ENCODE peak calls at places on chromosomes 1 and 21, in seven cellular contexts. Q is H1, L is mesenchymal stem cell, U is neuronal stem cell, O is IMR-90, B is H9, E is trophoblast cell. G is an unnamed sample.
A peak's percentile ranks its signal among the peaks of the same experiment; 100 is the strongest.

GRCh38 chr1:63949965-63950364 is 176.1 kb downstream of the ROR1 start:
- DNase-seq in Q (no peak), L (peak; percentile 50), U (no peak), O (no peak), B (no peak), E (no peak), G (no peak)

GRCh38 chr21:45032977-45033705 is 41.2 kb upstream of the ADARB1 start:
- DNase-seq in Q (no peak), L (no peak), U (no peak), O (no peak), B (peak; percentile 17), E (no peak), G (no peak)

GRCh38 chr1:34987018-34987417 is 1.9 kb upstream of the TMEM35B start:
- DNase-seq in Q (no peak), L (no peak), U (no peak), O (peak; percentile 34), B (no peak), E (no peak), G (no peak)

GRCh38 chr1:59057211-59057694 is 239.6 kb upstream of the FGGY start:
- DNase-seq in Q (no peak), L (peak; percentile 100), U (no peak), O (peak; percentile 93), B (no peak), E (peak; percentile 86), G (peak; percentile 88)

GRCh38 chr1:55282058-55282457 is 66.9 kb upstream of the USP24 start:
- DNase-seq in Q (no peak), L (no peak), U (no peak), O (no peak), B (no peak), E (no peak), G (no peak)

GRCh38 chr1:26119892-26120608 is 8.4 kb downstream of the PDIK1L start:
- DNase-seq in Q (no peak), L (no peak), U (no peak), O (no peak), B (no peak), E (peak; percentile 23), G (no peak)

GRCh38 chr1:239436286-239436685 is 49.9 kb downstream of the CHRM3 start:
- DNase-seq in Q (no peak), L (no peak), U (no peak), O (no peak), B (no peak), E (no peak), G (no peak)

GRCh38 chr1:169368406-169368769 is 393 bp downstream of the BLZF1 start:
- DNase-seq in Q (no peak), L (no peak), U (no peak), O (peak; percentile 2), B (peak; percentile 27), E (peak; percentile 29), G (no peak)

GRCh38 chr1:61322008-61322744 is 239.8 kb downstream of the NFIA start:
- DNase-seq in Q (no peak), L (no peak), U (no peak), O (no peak), B (no peak), E (peak; percentile 97), G (no peak)

GRCh38 chr1:161727343-161727924 is 6.1 kb downstream of the FCRLB start:
- DNase-seq in Q (no peak), L (peak; percentile 89), U (no peak), O (peak; percentile 84), B (no peak), E (no peak), G (no peak)

GRCh38 chr1:206504363-206504713 is 3.0 kb upstream of the RASSF5 start:
- DNase-seq in Q (no peak), L (no peak), U (no peak), O (no peak), B (no peak), E (no peak), G (no peak)

GRCh38 chr1:36236302-36236701 is 12.1 kb downstream of the THRAP3 start:
- DNase-seq in Q (no peak), L (no peak), U (no peak), O (no peak), B (no peak), E (no peak), G (no peak)

GRCh38 chr1:232767381-232768074 is 37.7 kb upstream of the MAP10 start:
- DNase-seq in Q (no peak), L (peak; percentile 80), U (no peak), O (peak; percentile 74), B (no peak), E (peak; percentile 49), G (no peak)

GRCh38 chr1:38872401-38873026 is 634 bp downstream of the MYCBP start:
- DNase-seq in Q (no peak), L (peak; percentile 47), U (no peak), O (peak; percentile 31), B (no peak), E (no peak), G (peak; percentile 19)

GRCh38 chr1:92886886-92887419 is 55.1 kb downstream of the RPL5 start:
- DNase-seq in Q (no peak), L (no peak), U (no peak), O (no peak), B (no peak), E (no peak), G (no peak)

GRCh38 chr1:21295059-21295401 is 4.8 kb upstream of the ECE1 start:
- DNase-seq in Q (no peak), L (peak; percentile 66), U (no peak), O (peak; percentile 65), B (no peak), E (peak; percentile 21), G (no peak)

GRCh38 chr1:212044851-212045250 is 9.3 kb downstream of the DTL start:
- DNase-seq in Q (no peak), L (no peak), U (no peak), O (no peak), B (no peak), E (no peak), G (peak; percentile 55)

GRCh38 chr21:43956667-43957030 is 55.5 kb upstream of the TRAPPC10 start:
- DNase-seq in Q (no peak), L (no peak), U (no peak), O (peak; percentile 55), B (no peak), E (no peak), G (no peak)

GRCh38 chr1:68293609-68294353 is 61.5 kb upstream of the WLS start:
- DNase-seq in Q (peak; percentile 75), L (peak; percentile 74), U (peak; percentile 95), O (peak; percentile 45), B (peak; percentile 77), E (no peak), G (peak; percentile 100)

GRCh38 chr1:41900611-41901444 is 17.9 kb downstream of the HIVEP3 start:
- DNase-seq in Q (no peak), L (peak; percentile 80), U (no peak), O (peak; percentile 59), B (no peak), E (peak; percentile 86), G (peak; percentile 88)

GRCh38 chr1:29801003-29801402 is 564.7 kb downstream of the PTPRU start:
- DNase-seq in Q (no peak), L (no peak), U (no peak), O (no peak), B (no peak), E (no peak), G (no peak)

GRCh38 chr1:180530501-180530900 is 28.1 kb upstream of the ACBD6 start:
- DNase-seq in Q (no peak), L (peak; percentile 86), U (no peak), O (peak; percentile 94), B (no peak), E (peak; percentile 99), G (peak; percentile 20)

GRCh38 chr1:47582891-47583608 is 145.2 kb downstream of the FOXD2 start:
- DNase-seq in Q (peak; percentile 41), L (no peak), U (no peak), O (no peak), B (peak; percentile 28), E (no peak), G (no peak)

GRCh38 chr1:162822391-162823200 is 32.1 kb downstream of the HSD17B7 start:
- DNase-seq in Q (peak; percentile 78), L (peak; percentile 22), U (peak; percentile 23), O (no peak), B (peak; percentile 85), E (no peak), G (peak; percentile 82)

GRCh38 chr1:7690076-7690475 is 81.0 kb upstream of the VAMP3 start:
- DNase-seq in Q (no peak), L (no peak), U (no peak), O (no peak), B (no peak), E (no peak), G (no peak)
- H2BK5ac ChIP-seq in Q (no peak overlapping the region), L (no peak overlapping the region), U (no peak overlapping the region), O (no peak overlapping the region), B (no peak overlapping the region), E (no peak overlapping the region), G (no peak overlapping the region)

DNA sequence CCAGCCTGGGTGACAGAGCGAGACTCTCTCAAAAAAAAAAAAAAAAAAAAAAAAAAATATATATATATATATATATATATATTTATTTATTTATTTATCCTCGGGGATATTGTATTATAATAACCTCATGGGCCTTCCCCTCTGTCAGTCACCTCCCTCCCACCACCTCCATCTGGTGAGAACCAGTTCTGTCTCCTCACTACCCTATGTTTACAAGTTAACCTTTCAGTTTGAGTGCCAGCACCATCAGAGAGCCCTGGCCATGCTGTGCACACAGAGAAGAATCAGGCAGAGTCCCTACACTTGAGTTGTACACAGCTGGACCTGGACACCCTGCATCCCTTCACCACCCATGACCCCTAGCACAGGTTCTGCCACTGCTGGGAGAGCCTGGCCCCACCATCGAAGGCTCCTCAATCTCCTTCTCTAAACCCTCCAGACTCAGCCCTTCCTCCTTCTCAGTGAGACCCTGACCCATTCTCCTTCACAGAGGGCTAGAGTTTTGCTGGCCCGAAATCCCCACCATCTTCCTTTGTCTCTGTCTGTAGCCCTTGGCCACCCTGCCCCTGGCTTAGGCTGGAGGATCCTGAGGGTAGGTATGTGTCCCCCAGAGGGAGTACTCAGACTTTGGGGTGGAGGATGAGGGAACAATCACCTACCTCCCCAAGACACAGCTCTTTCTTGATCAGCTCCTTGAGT is 1.2 kb downstream of the S100A5 start:
- DNase-seq in Q (no peak), L (no peak), U (no peak), O (no peak), B (no peak), E (no peak), G (no peak)
- H3K4me2 ChIP-seq in Q (no peak overlapping the region), L (no peak overlapping the region), U (no peak overlapping the region), O (no peak overlapping the region), B (no peak overlapping the region), E (no peak overlapping the region), G (no peak overlapping the region)

GRCh38 chr1:154682252-154682651 is 74.3 kb upstream of the ADAR start:
- DNase-seq in Q (no peak), L (no peak), U (no peak), O (no peak), B (peak; percentile 45), E (no peak), G (no peak)

GRCh38 chr1:154686507-154686906 is 78.5 kb upstream of the ADAR start:
- DNase-seq in Q (no peak), L (no peak), U (no peak), O (no peak), B (no peak), E (no peak), G (no peak)

GRCh38 chr1:154689063-154689462 is 81.1 kb upstream of the ADAR start:
- DNase-seq in Q (no peak), L (no peak), U (no peak), O (no peak), B (no peak), E (no peak), G (no peak)

GRCh38 chr1:154683820-154684219 is 75.8 kb upstream of the ADAR start:
- DNase-seq in Q (no peak), L (no peak), U (no peak), O (no peak), B (no peak), E (no peak), G (peak; percentile 78)
- H3K23ac ChIP-seq in Q (no peak overlapping the region), L (no peak overlapping the region), U (no peak overlapping the region), O (no peak overlapping the region), B (no peak overlapping the region), E (no peak overlapping the region), G (no peak overlapping the region)

GRCh38 chr1:44999232-44999631 is 11.9 kb downstream of the HECTD3 start:
- DNase-seq in Q (no peak), L (no peak), U (no peak), O (no peak), B (no peak), E (no peak), G (no peak)
- H2BK5ac ChIP-seq in Q (no peak overlapping the region), L (no peak overlapping the region), U (no peak overlapping the region), O (no peak overlapping the region), B (no peak overlapping the region), E (no peak overlapping the region), G (no peak overlapping the region)